ENCODE peak calls at places on chromosomes 5 and 9, in four cellular contexts. One of them, this sample, is unnamed.

GRCh38 chr5:153404747-153405146 is 85.7 kb upstream of the GRIA1 start:
- DNase-seq in HEK293T: no peak
- DNase-seq in GM12878: no peak
- DNase-seq in K562: no peak
- DNase-seq in this sample: no peak

GRCh38 chr5:79856456-79857055 is 134.5 kb downstream of the MTX3 start:
- DNase-seq in HEK293T: no peak
- DNase-seq in GM12878: no peak
- DNase-seq in K562: no peak
- DNase-seq in this sample: no peak

GRCh38 chr9:316382-316965 is 101.8 kb downstream of the DOCK8 start:
- DNase-seq in HEK293T: no peak
- DNase-seq in GM12878: no peak
- DNase-seq in K562: no peak
- DNase-seq in this sample: no peak

GRCh38 chr5:91101777-91102379 is 281.2 kb downstream of the ARRDC3 start:
- DNase-seq in HEK293T: peak
- DNase-seq in GM12878: peak
- DNase-seq in K562: peak
- DNase-seq in this sample: peak

GRCh38 chr5:141608046-141608445 is 10.8 kb downstream of the DIAPH1 start:
- DNase-seq in HEK293T: no peak
- DNase-seq in GM12878: no peak
- DNase-seq in K562: no peak
- DNase-seq in this sample: no peak

GRCh38 chr9:73269430-73270101 is 117.9 kb downstream of the ANXA1 start:
- DNase-seq in HEK293T: no peak
- DNase-seq in GM12878: no peak
- DNase-seq in K562: no peak
- DNase-seq in this sample: peak

GRCh38 chr9:37931586-37931985 is 27.7 kb upstream of the SLC25A51 start:
- DNase-seq in HEK293T: no peak
- DNase-seq in GM12878: no peak
- DNase-seq in K562: no peak
- DNase-seq in this sample: no peak

GRCh38 chr5:16345454-16345853 is 120.1 kb downstream of the ZNF622 start:
- DNase-seq in HEK293T: no peak
- DNase-seq in GM12878: no peak
- DNase-seq in K562: no peak
- DNase-seq in this sample: no peak

GRCh38 chr9:99867968-99868367 is 38.5 kb upstream of the STX17 start:
- DNase-seq in HEK293T: no peak
- DNase-seq in GM12878: no peak
- DNase-seq in K562: no peak
- DNase-seq in this sample: no peak

GRCh38 chr5:6328173-6328572 is 50.2 kb downstream of the MED10 start:
- DNase-seq in HEK293T: peak
- DNase-seq in GM12878: no peak
- DNase-seq in K562: peak
- DNase-seq in this sample: peak

GRCh38 chr9:137973829-137974416 is 96.3 kb downstream of the CACNA1B start:
- DNase-seq in HEK293T: no peak
- DNase-seq in GM12878: no peak
- DNase-seq in K562: no peak
- DNase-seq in this sample: no peak

GRCh38 chr5:14108170-14108996 is 34.8 kb upstream of the TRIO start:
- DNase-seq in HEK293T: peak
- DNase-seq in GM12878: peak
- DNase-seq in K562: peak
- DNase-seq in this sample: peak

GRCh38 chr5:125874717-125875116 is 548.5 kb upstream of the GRAMD2B start:
- DNase-seq in HEK293T: peak
- DNase-seq in GM12878: no peak
- DNase-seq in K562: no peak
- DNase-seq in this sample: no peak

GRCh38 chr5:125868035-125868434 is 555.2 kb upstream of the GRAMD2B start:
- DNase-seq in HEK293T: no peak
- DNase-seq in GM12878: no peak
- DNase-seq in K562: no peak
- DNase-seq in this sample: no peak

GRCh38 chr5:125874057-125874456 is 549.2 kb upstream of the GRAMD2B start:
- DNase-seq in HEK293T: no peak
- DNase-seq in GM12878: no peak
- DNase-seq in K562: no peak
- DNase-seq in this sample: no peak

GRCh38 chr5:125865166-125865815 is 557.9 kb upstream of the GRAMD2B start:
- DNase-seq in HEK293T: no peak
- DNase-seq in GM12878: no peak
- DNase-seq in K562: no peak
- DNase-seq in this sample: no peak

GRCh38 chr5:125870271-125870670 is 552.9 kb upstream of the GRAMD2B start:
- DNase-seq in HEK293T: no peak
- DNase-seq in GM12878: no peak
- DNase-seq in K562: no peak
- DNase-seq in this sample: no peak
- TF ChIP-seq TARDBP in HEK293T: no peak
- TF ChIP-seq TARDBP in GM12878: no peak
- TF ChIP-seq TARDBP in K562: no peak
- TF ChIP-seq TARDBP in this sample: no peak

GRCh38 chr9:76451234-76451633 is 7.7 kb upstream of the GCNT1 start:
- DNase-seq in HEK293T: no peak
- DNase-seq in GM12878: no peak
- DNase-seq in K562: no peak
- DNase-seq in this sample: no peak
- TF ChIP-seq TARDBP in HEK293T: no peak
- TF ChIP-seq TARDBP in GM12878: no peak
- TF ChIP-seq TARDBP in K562: no peak
- TF ChIP-seq TARDBP in this sample: no peak

GRCh38 chr5:95130951-95131350 is 153.9 kb downstream of the MCTP1 start:
- DNase-seq in HEK293T: no peak
- DNase-seq in GM12878: no peak
- DNase-seq in K562: no peak
- DNase-seq in this sample: no peak

GRCh38 chr5:95134326-95134725 is 150.6 kb downstream of the MCTP1 start:
- DNase-seq in HEK293T: no peak
- DNase-seq in GM12878: no peak
- DNase-seq in K562: no peak
- DNase-seq in this sample: no peak
- TF ChIP-seq TARDBP in HEK293T: no peak
- TF ChIP-seq TARDBP in GM12878: no peak
- TF ChIP-seq TARDBP in K562: no peak
- TF ChIP-seq TARDBP in this sample: no peak

GRCh38 chr9:127452481-127453092 is 1.3 kb downstream of the LRSAM1 start:
- DNase-seq in HEK293T: no peak
- DNase-seq in GM12878: no peak
- DNase-seq in K562: no peak
- DNase-seq in this sample: peak
- TF ChIP-seq TARDBP in HEK293T: no peak
- TF ChIP-seq TARDBP in GM12878: no peak
- TF ChIP-seq TARDBP in K562: no peak
- TF ChIP-seq TARDBP in this sample: no peak